ENCODE peak calls at places on chromosomes 13 and 19, in nine cellular contexts. One of them, this sample, is unnamed. For H3K4me1, the result is how much of the 10 kb centered on the place peaks cover.

GRCh38 chr13:97316390-97316789 is 94.3 kb downstream of the MBNL2 start:
- DNase-seq in breast epithelium: no peak
- DNase-seq in fibroblast of lung: no peak
- DNase-seq in thoracic aorta: no peak
- DNase-seq in heart left ventricle: no peak
- DNase-seq in neural progenitor cell: no peak
- DNase-seq in right lobe of liver: no peak
- DNase-seq in IMR-90: no peak
- DNase-seq in mucosa of descending colon: no peak
- DNase-seq in this sample: no peak

GRCh38 chr13:50873481-50873880 is 30.0 kb upstream of the DLEU7 start:
- DNase-seq in neural progenitor cell: no peak
- DNase-seq in right lobe of liver: no peak
- DNase-seq in mucosa of descending colon: no peak
- DNase-seq in IMR-90: peak
- DNase-seq in heart left ventricle: no peak
- DNase-seq in thoracic aorta: no peak
- DNase-seq in breast epithelium: no peak
- DNase-seq in fibroblast of lung: peak
- DNase-seq in this sample: no peak

GRCh38 chr19:18130523-18131242 is 22.3 kb upstream of the PIK3R2 start:
- DNase-seq in fibroblast of lung: no peak
- DNase-seq in heart left ventricle: no peak
- DNase-seq in right lobe of liver: no peak
- DNase-seq in breast epithelium: no peak
- DNase-seq in neural progenitor cell: no peak
- DNase-seq in mucosa of descending colon: no peak
- DNase-seq in thoracic aorta: no peak
- DNase-seq in IMR-90: no peak
- DNase-seq in this sample: no peak

GRCh38 chr19:56294557-56294956 is 20.1 kb downstream of the ZSCAN5A start:
- DNase-seq in thoracic aorta: no peak
- DNase-seq in heart left ventricle: no peak
- DNase-seq in IMR-90: peak
- DNase-seq in fibroblast of lung: peak
- DNase-seq in breast epithelium: no peak
- DNase-seq in right lobe of liver: no peak
- DNase-seq in neural progenitor cell: peak
- DNase-seq in mucosa of descending colon: no peak
- DNase-seq in this sample: peak

GRCh38 chr19:40663712-40664692 is 26.4 kb downstream of the NUMBL start:
- DNase-seq in heart left ventricle: no peak
- DNase-seq in breast epithelium: no peak
- DNase-seq in mucosa of descending colon: no peak
- DNase-seq in fibroblast of lung: peak
- DNase-seq in thoracic aorta: no peak
- DNase-seq in IMR-90: peak
- DNase-seq in neural progenitor cell: no peak
- DNase-seq in right lobe of liver: no peak
- DNase-seq in this sample: no peak

GRCh38 chr19:49875801-49876421 is 1.2 kb downstream of the AKT1S1 start:
- DNase-seq in thoracic aorta: no peak
- DNase-seq in right lobe of liver: peak
- DNase-seq in IMR-90: peak
- DNase-seq in heart left ventricle: peak
- DNase-seq in mucosa of descending colon: peak
- DNase-seq in neural progenitor cell: peak
- DNase-seq in fibroblast of lung: no peak
- DNase-seq in breast epithelium: no peak
- DNase-seq in this sample: no peak

GRCh38 chr13:78700121-78700910 is 41.4 kb upstream of the OBI1 start:
- DNase-seq in neural progenitor cell: no peak
- DNase-seq in right lobe of liver: no peak
- DNase-seq in thoracic aorta: no peak
- DNase-seq in heart left ventricle: no peak
- DNase-seq in breast epithelium: no peak
- DNase-seq in IMR-90: peak
- DNase-seq in fibroblast of lung: peak
- DNase-seq in mucosa of descending colon: no peak
- DNase-seq in this sample: no peak

GRCh38 chr13:33348366-33348765 is 62.8 kb upstream of the STARD13 start:
- DNase-seq in IMR-90: peak
- DNase-seq in neural progenitor cell: no peak
- DNase-seq in right lobe of liver: no peak
- DNase-seq in heart left ventricle: no peak
- DNase-seq in fibroblast of lung: peak
- DNase-seq in thoracic aorta: no peak
- DNase-seq in mucosa of descending colon: no peak
- DNase-seq in breast epithelium: no peak
- DNase-seq in this sample: no peak

GRCh38 chr19:32566246-32566830 is 14.7 kb upstream of the PDCD5 start:
- DNase-seq in heart left ventricle: no peak
- DNase-seq in thoracic aorta: no peak
- DNase-seq in right lobe of liver: peak
- DNase-seq in IMR-90: peak
- DNase-seq in neural progenitor cell: no peak
- DNase-seq in fibroblast of lung: no peak
- DNase-seq in mucosa of descending colon: no peak
- DNase-seq in breast epithelium: no peak
- DNase-seq in this sample: no peak
- TF ChIP-seq CTCF in heart left ventricle: no peak
- TF ChIP-seq CTCF in thoracic aorta: no peak
- TF ChIP-seq CTCF in right lobe of liver: no peak
- TF ChIP-seq CTCF in IMR-90: no peak
- TF ChIP-seq CTCF in neural progenitor cell: no peak
- TF ChIP-seq CTCF in fibroblast of lung: no peak
- TF ChIP-seq CTCF in mucosa of descending colon: no peak
- TF ChIP-seq CTCF in breast epithelium: no peak
- TF ChIP-seq CTCF in this sample: no peak

GRCh38 chr13:27005556-27005955 is 166.1 kb downstream of the USP12 start:
- DNase-seq in neural progenitor cell: peak
- DNase-seq in right lobe of liver: no peak
- DNase-seq in mucosa of descending colon: no peak
- DNase-seq in fibroblast of lung: peak
- DNase-seq in thoracic aorta: no peak
- DNase-seq in breast epithelium: no peak
- DNase-seq in IMR-90: no peak
- DNase-seq in heart left ventricle: no peak
- DNase-seq in this sample: no peak

GRCh38 chr13:27008733-27009132 is 162.9 kb downstream of the USP12 start:
- DNase-seq in thoracic aorta: no peak
- DNase-seq in right lobe of liver: no peak
- DNase-seq in IMR-90: no peak
- DNase-seq in heart left ventricle: no peak
- DNase-seq in mucosa of descending colon: no peak
- DNase-seq in fibroblast of lung: no peak
- DNase-seq in breast epithelium: no peak
- DNase-seq in neural progenitor cell: no peak
- DNase-seq in this sample: no peak

GRCh38 chr13:27006519-27007161 is 165.0 kb downstream of the USP12 start:
- DNase-seq in breast epithelium: no peak
- DNase-seq in heart left ventricle: no peak
- DNase-seq in fibroblast of lung: peak
- DNase-seq in mucosa of descending colon: peak
- DNase-seq in right lobe of liver: no peak
- DNase-seq in neural progenitor cell: peak
- DNase-seq in IMR-90: peak
- DNase-seq in thoracic aorta: no peak
- DNase-seq in this sample: no peak

GRCh38 chr13:27005976-27006518 is 165.6 kb downstream of the USP12 start:
- DNase-seq in thoracic aorta: no peak
- DNase-seq in heart left ventricle: no peak
- DNase-seq in IMR-90: no peak
- DNase-seq in right lobe of liver: no peak
- DNase-seq in mucosa of descending colon: no peak
- DNase-seq in breast epithelium: no peak
- DNase-seq in fibroblast of lung: no peak
- DNase-seq in neural progenitor cell: no peak
- DNase-seq in this sample: no peak

GRCh38 chr13:27007166-27007565 is 164.4 kb downstream of the USP12 start:
- DNase-seq in heart left ventricle: no peak
- DNase-seq in thoracic aorta: no peak
- DNase-seq in right lobe of liver: no peak
- DNase-seq in mucosa of descending colon: no peak
- DNase-seq in IMR-90: no peak
- DNase-seq in fibroblast of lung: no peak
- DNase-seq in breast epithelium: no peak
- DNase-seq in neural progenitor cell: peak
- DNase-seq in this sample: no peak
- H3K4me3 ChIP-seq in heart left ventricle: peak
- H3K4me3 ChIP-seq in thoracic aorta: peak
- H3K4me3 ChIP-seq in right lobe of liver: peak
- H3K4me3 ChIP-seq in mucosa of descending colon: no peak
- H3K4me3 ChIP-seq in IMR-90: no peak
- H3K4me3 ChIP-seq in fibroblast of lung: peak
- H3K4me3 ChIP-seq in breast epithelium: peak
- H3K4me3 ChIP-seq in neural progenitor cell: peak
- H3K4me3 ChIP-seq in this sample: peak

DNA sequence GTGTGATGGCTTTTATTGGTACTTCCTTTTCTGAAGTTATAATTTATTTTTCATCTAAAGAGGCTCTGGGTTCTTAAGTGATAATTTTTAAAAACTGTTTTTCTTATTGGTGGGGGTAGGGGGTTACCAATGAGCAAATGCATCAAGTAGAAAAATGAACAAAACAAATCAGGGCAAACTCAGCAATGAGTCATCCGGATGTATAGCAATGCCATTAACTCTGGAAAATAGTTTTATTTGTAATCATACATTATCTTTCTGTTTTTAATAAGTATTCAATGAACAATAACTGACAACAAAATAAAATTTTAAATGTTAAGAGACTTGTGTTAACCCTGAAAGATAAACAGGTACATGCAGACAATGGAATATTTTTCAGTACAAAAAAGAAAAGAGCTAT is 67.6 kb downstream of the UFM1 start:
- DNase-seq in neural progenitor cell: no peak
- DNase-seq in breast epithelium: no peak
- DNase-seq in thoracic aorta: no peak
- DNase-seq in right lobe of liver: no peak
- DNase-seq in mucosa of descending colon: no peak
- DNase-seq in heart left ventricle: no peak
- DNase-seq in fibroblast of lung: no peak
- DNase-seq in IMR-90: no peak
- DNase-seq in this sample: no peak
- H3K4me1 ChIP-seq in neural progenitor cell: under half
- H3K4me1 ChIP-seq in breast epithelium: under half
- H3K4me1 ChIP-seq in thoracic aorta: under half
- H3K4me1 ChIP-seq in right lobe of liver: under half
- H3K4me1 ChIP-seq in mucosa of descending colon: under half
- H3K4me1 ChIP-seq in heart left ventricle: under half
- H3K4me1 ChIP-seq in fibroblast of lung: under half
- H3K4me1 ChIP-seq in IMR-90: under half
- H3K4me1 ChIP-seq in this sample: under half

DNA sequence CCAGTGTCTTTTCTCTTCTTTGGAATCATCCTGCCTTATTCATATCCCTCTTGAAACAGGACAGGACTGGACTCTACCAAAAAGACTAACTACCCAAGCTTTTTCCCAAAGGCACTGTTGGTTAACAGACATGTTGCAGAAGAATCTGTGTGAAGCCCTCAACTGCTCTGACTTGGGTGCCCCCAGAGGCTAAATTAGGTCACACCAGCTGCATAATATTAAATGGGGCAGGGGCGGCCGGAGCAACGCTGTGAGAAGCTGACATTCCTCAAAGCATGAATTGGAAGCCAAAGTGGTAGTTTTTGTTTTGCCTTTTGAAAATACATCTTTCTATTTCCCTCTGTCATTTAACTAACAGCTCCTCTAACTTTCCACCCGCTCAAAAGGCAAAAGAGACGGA is 185.9 kb downstream of the LHFPL6 start:
- DNase-seq in heart left ventricle: peak
- DNase-seq in breast epithelium: no peak
- DNase-seq in thoracic aorta: no peak
- DNase-seq in mucosa of descending colon: no peak
- DNase-seq in IMR-90: no peak
- DNase-seq in right lobe of liver: no peak
- DNase-seq in neural progenitor cell: peak
- DNase-seq in fibroblast of lung: no peak
- DNase-seq in this sample: no peak
- TF ChIP-seq CTCF in heart left ventricle: no peak
- TF ChIP-seq CTCF in breast epithelium: no peak
- TF ChIP-seq CTCF in thoracic aorta: peak
- TF ChIP-seq CTCF in mucosa of descending colon: no peak
- TF ChIP-seq CTCF in IMR-90: peak
- TF ChIP-seq CTCF in right lobe of liver: no peak
- TF ChIP-seq CTCF in neural progenitor cell: peak
- TF ChIP-seq CTCF in fibroblast of lung: peak
- TF ChIP-seq CTCF in this sample: peak

This sample was measured in keratinocyte.